ENCODE peak calls at places on chromosomes 7 and 10, in four cellular contexts. One of them, this sample, is unnamed.

GRCh38 chr10:132944510-132944909 is 2.1 kb upstream of the CFAP46 start:
- DNase-seq in H9: no peak
- DNase-seq in H1: no peak
- DNase-seq in IMR-90: no peak
- DNase-seq in this sample: no peak

GRCh38 chr7:81484266-81484665 is 285.6 kb downstream of the HGF start:
- DNase-seq in IMR-90: peak; percentile 86
- DNase-seq in H9: peak; percentile 39
- DNase-seq in H1: no peak
- DNase-seq in this sample: peak; percentile 94

GRCh38 chr7:88688222-88688621 is 71.3 kb upstream of the ZNF804B start:
- DNase-seq in H1: no peak
- DNase-seq in IMR-90: no peak
- DNase-seq in H9: no peak
- DNase-seq in this sample: no peak

GRCh38 chr7:133676805-133677370 is 424.0 kb downstream of the EXOC4 start:
- DNase-seq in H9: no peak
- DNase-seq in IMR-90: peak; percentile 30
- DNase-seq in H1: no peak
- DNase-seq in this sample: no peak

GRCh38 chr7:132075573-132075972 is 500.7 kb downstream of the PLXNA4 start:
- DNase-seq in IMR-90: no peak
- DNase-seq in H9: peak; percentile 39
- DNase-seq in H1: no peak
- DNase-seq in this sample: no peak

GRCh38 chr10:116084166-116084565 is 188.8 kb downstream of the GFRA1 start:
- DNase-seq in H1: no peak
- DNase-seq in H9: no peak
- DNase-seq in IMR-90: peak; percentile 7
- DNase-seq in this sample: no peak

GRCh38 chr7:101817031-101817929 is at the start of gene CUX1:
- DNase-seq in IMR-90: no peak
- DNase-seq in H1: no peak
- DNase-seq in H9: peak; percentile 33
- DNase-seq in this sample: peak; percentile 63

GRCh38 chr10:101841826-101842225 is 1.8 kb downstream of the KCNIP2 start:
- DNase-seq in H9: no peak
- DNase-seq in H1: no peak
- DNase-seq in IMR-90: no peak
- DNase-seq in this sample: no peak

GRCh38 chr10:43863859-43864591 is 215.3 kb upstream of the ZNF32 start:
- DNase-seq in H9: no peak
- DNase-seq in H1: peak; percentile 11
- DNase-seq in IMR-90: peak; percentile 85
- DNase-seq in this sample: no peak

GRCh38 chr10:47031953-47032465 is 120.8 kb downstream of the PTPN20 start:
- DNase-seq in H1: no peak
- DNase-seq in IMR-90: peak; percentile 41
- DNase-seq in H9: peak; percentile 9
- DNase-seq in this sample: no peak

GRCh38 chr10:17989908-17990767 is 38.4 kb downstream of the SLC39A12 start:
- DNase-seq in H1: no peak
- DNase-seq in IMR-90: peak; percentile 90
- DNase-seq in H9: no peak
- DNase-seq in this sample: peak; percentile 57

GRCh38 chr7:143245123-143245522 is 18.1 kb upstream of the GSTK1 start:
- DNase-seq in H9: no peak
- DNase-seq in H1: no peak
- DNase-seq in IMR-90: peak; percentile 39
- DNase-seq in this sample: no peak

GRCh38 chr7:55534262-55534915 is 37.9 kb downstream of the VOPP1 start:
- DNase-seq in H9: no peak
- DNase-seq in IMR-90: peak; percentile 81
- DNase-seq in H1: no peak
- DNase-seq in this sample: no peak

GRCh38 chr7:8131694-8132605 is 130.0 kb downstream of the ICA1 start:
- DNase-seq in H9: no peak
- DNase-seq in H1: no peak
- DNase-seq in IMR-90: no peak
- DNase-seq in this sample: peak; percentile 34

GRCh38 chr7:28297821-28298439 is 114.4 kb upstream of the CREB5 start:
- DNase-seq in H1: no peak
- DNase-seq in IMR-90: no peak
- DNase-seq in H9: no peak
- DNase-seq in this sample: no peak
- H2BK120ac ChIP-seq in H1: no peak overlapping the region
- H2BK120ac ChIP-seq in IMR-90: no peak overlapping the region
- H2BK120ac ChIP-seq in H9: no peak overlapping the region
- H2BK120ac ChIP-seq in this sample: no peak overlapping the region

DNA sequence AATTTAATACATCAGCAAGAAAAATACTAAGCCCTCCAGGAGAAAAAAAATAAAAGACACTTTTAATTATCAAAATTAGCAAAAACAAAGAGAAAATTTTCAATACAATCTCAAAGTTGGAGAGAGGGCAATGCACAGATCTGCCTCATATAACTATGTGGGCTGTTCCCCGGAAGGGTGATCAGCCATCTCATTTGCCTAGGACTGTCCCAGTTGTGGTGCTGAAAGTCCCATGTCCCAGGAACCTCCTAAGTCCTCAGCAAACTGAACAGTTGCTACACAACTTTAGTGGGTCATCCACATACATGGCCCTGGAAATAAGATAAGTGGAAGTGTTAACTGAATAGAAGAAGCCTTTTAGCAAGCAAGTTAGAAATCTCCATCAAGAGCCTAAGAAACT is 14.4 kb downstream of the CFAP70 start:
- DNase-seq in H1: no peak
- DNase-seq in H9: no peak
- DNase-seq in IMR-90: no peak
- DNase-seq in this sample: no peak
- H4K5ac ChIP-seq in H1: no peak overlapping the region
- H4K5ac ChIP-seq in H9: no peak overlapping the region
- H4K5ac ChIP-seq in IMR-90: no peak overlapping the region
- H4K5ac ChIP-seq in this sample: no peak overlapping the region

DNA sequence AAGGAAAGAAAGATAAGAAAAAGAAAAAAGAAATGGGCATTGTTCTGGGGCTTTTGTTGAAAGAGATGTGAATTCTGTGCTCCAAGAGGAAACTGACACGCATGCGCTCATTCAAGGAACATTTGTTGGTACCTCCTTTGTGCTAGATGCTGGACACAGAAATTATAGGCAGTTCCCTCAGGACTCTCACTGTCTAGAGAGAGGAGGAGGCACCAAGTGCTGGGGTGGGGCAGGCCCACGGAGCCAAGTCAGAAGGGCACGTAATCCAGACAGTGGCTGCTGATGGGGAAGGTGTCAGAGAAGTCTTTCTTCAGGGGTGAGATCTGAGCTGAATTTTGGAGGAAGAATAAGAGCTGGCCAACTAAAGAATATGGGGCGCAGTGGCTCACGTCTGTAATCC is 2.9 kb upstream of the ZFYVE27 start:
- DNase-seq in H9: no peak
- DNase-seq in H1: no peak
- DNase-seq in IMR-90: no peak
- DNase-seq in this sample: no peak
- H4K8ac ChIP-seq in H9: no peak overlapping the region
- H4K8ac ChIP-seq in H1: no peak overlapping the region
- H4K8ac ChIP-seq in IMR-90: no peak overlapping the region
- H4K8ac ChIP-seq in this sample: no peak overlapping the region

GRCh38 chr7:50069613-50070012 is 23.4 kb downstream of the ZPBP start:
- DNase-seq in IMR-90: no peak
- DNase-seq in H9: peak; percentile 41
- DNase-seq in H1: no peak
- DNase-seq in this sample: peak; percentile 30
- H2BK120ac ChIP-seq in IMR-90: no peak overlapping the region
- H2BK120ac ChIP-seq in H9: no peak overlapping the region
- H2BK120ac ChIP-seq in H1: peak overlapping the region; percentile 97
- H2BK120ac ChIP-seq in this sample: no peak overlapping the region

DNA sequence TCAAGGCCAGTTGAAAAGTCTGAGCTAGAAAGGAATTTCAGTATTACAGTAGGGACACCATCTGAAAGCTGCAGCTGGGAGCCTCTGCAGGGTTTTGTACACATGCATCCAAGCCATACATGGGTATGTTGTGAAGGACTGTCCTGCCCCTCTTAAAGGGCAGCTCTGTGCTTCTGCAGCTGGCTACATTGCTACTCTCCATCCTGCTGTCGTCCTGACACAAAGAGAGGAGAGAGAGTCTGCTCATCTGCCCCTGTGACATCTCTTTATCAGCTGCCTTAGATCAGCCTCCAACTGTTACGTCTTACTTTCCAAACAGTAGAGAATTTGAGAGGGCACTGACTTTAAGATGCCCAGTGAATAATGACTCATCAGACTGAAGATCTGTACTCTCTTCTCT is 602.7 kb downstream of the SORCS3 start:
- DNase-seq in H9: no peak
- DNase-seq in IMR-90: no peak
- DNase-seq in H1: no peak
- DNase-seq in this sample: no peak
- H4K5ac ChIP-seq in H9: no peak overlapping the region
- H4K5ac ChIP-seq in IMR-90: no peak overlapping the region
- H4K5ac ChIP-seq in H1: no peak overlapping the region
- H4K5ac ChIP-seq in this sample: no peak overlapping the region

DNA sequence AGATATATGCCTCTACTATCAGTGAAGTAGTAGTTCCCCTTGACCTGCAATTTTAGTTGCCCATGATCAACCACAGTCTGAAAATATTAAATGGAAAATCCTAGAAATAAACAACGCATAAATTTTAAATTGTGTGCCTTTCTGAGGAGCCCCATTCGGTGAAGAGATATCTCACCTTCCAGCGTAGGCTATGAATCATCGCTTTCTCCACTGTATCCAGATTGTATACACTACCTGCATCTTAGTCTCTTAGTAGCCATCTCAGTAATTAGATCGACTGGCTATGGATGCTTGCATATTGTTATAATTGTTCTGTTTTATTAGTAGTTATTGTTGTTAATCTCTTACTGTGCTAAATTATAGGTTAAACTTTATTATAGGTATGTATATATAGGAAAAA is 151.3 kb downstream of the LRRC4 start:
- DNase-seq in H9: no peak
- DNase-seq in IMR-90: no peak
- DNase-seq in H1: no peak
- DNase-seq in this sample: no peak
- H4K8ac ChIP-seq in H9: no peak overlapping the region
- H4K8ac ChIP-seq in IMR-90: no peak overlapping the region
- H4K8ac ChIP-seq in H1: no peak overlapping the region
- H4K8ac ChIP-seq in this sample: no peak overlapping the region

GRCh38 chr7:42236266-42237161 is 495 bp downstream of the GLI3 start:
- DNase-seq in H1: peak; percentile 75
- DNase-seq in IMR-90: peak; percentile 72
- DNase-seq in H9: peak; percentile 61
- DNase-seq in this sample: peak; percentile 77

GRCh38 chr7:42237162-42237821 is at the start of gene GLI3:
- DNase-seq in IMR-90: peak; percentile 93
- DNase-seq in H1: peak; percentile 91
- DNase-seq in H9: peak; percentile 88
- DNase-seq in this sample: peak; percentile 96

GRCh38 chr7:42233939-42234338 is 3.1 kb downstream of the GLI3 start:
- DNase-seq in IMR-90: peak; percentile 68
- DNase-seq in H1: no peak
- DNase-seq in H9: no peak
- DNase-seq in this sample: no peak

GRCh38 chr7:42234736-42235135 is 2.3 kb downstream of the GLI3 start:
- DNase-seq in IMR-90: no peak
- DNase-seq in H9: no peak
- DNase-seq in H1: no peak
- DNase-seq in this sample: no peak

GRCh38 chr7:42235734-42236133 is 1.3 kb downstream of the GLI3 start:
- DNase-seq in H9: no peak
- DNase-seq in IMR-90: no peak
- DNase-seq in H1: no peak
- DNase-seq in this sample: no peak
- H2BK120ac ChIP-seq in H9: no peak overlapping the region
- H2BK120ac ChIP-seq in IMR-90: peak overlapping the region; percentile 35
- H2BK120ac ChIP-seq in H1: no peak overlapping the region
- H2BK120ac ChIP-seq in this sample: no peak overlapping the region

GRCh38 chr7:27010068-27010467 is 85.7 kb downstream of the HOXA1 start:
- DNase-seq in IMR-90: no peak
- DNase-seq in H1: no peak
- DNase-seq in H9: no peak
- DNase-seq in this sample: no peak
- H4K5ac ChIP-seq in IMR-90: no peak overlapping the region
- H4K5ac ChIP-seq in H1: no peak overlapping the region
- H4K5ac ChIP-seq in H9: no peak overlapping the region
- H4K5ac ChIP-seq in this sample: no peak overlapping the region

GRCh38 chr10:123389520-123389919 is 235.3 kb downstream of the BUB3 start:
- DNase-seq in H1: no peak
- DNase-seq in IMR-90: no peak
- DNase-seq in H9: no peak
- DNase-seq in this sample: no peak
- H4K8ac ChIP-seq in H1: no peak overlapping the region
- H4K8ac ChIP-seq in IMR-90: no peak overlapping the region
- H4K8ac ChIP-seq in H9: no peak overlapping the region
- H4K8ac ChIP-seq in this sample: no peak overlapping the region

This sample was measured in mesendoderm.